ENCODE peak calls at places on chromosomes 7 and 10, in eight cellular contexts. O is T-helper 1 cell, U is EL, Y is heart left ventricle, T is left cardiac atrium, X is endothelial cell, P is colonic mucosa, A is glutamatergic neuron. D is an unnamed sample.

GRCh38 chr7:388461-388960 is 98.5 kb downstream of the FOXL3 start:
- DNase-seq in O (no peak), U (no peak), Y (no peak), T (peak; percentile 26), X (no peak), P (peak; percentile 13), A (no peak), D (no peak)

GRCh38 chr10:103649654-103650423 is 156.3 kb downstream of the NEURL1 start:
- DNase-seq in O (no peak), U (no peak), Y (no peak), T (no peak), X (no peak), P (no peak), A (no peak), D (no peak)

GRCh38 chr7:115441033-115441432 is 519.1 kb downstream of the MDFIC start:
- DNase-seq in O (no peak), U (no peak), Y (no peak), T (no peak), X (no peak), P (no peak), A (no peak), D (no peak)

GRCh38 chr7:14714161-14714728 is 188.3 kb downstream of the DGKB start:
- DNase-seq in O (no peak), U (no peak), Y (no peak), T (no peak), X (no peak), P (no peak), A (no peak), D (no peak)

GRCh38 chr10:14276200-14276599 is 54.5 kb downstream of the FRMD4A start:
- DNase-seq in O (no peak), U (no peak), Y (no peak), T (no peak), X (no peak), P (no peak), A (no peak), D (no peak)

GRCh38 chr10:70964281-70964680 is 75.9 kb upstream of the PCBD1 start:
- DNase-seq in O (no peak), U (no peak), Y (no peak), T (no peak), X (no peak), P (no peak), A (no peak), D (no peak)

GRCh38 chr7:107995184-107996071 is 7.5 kb downstream of the LAMB1 start:
- DNase-seq in O (no peak), U (peak; percentile 89), Y (peak; percentile 59), T (no peak), X (no peak), P (no peak), A (no peak), D (no peak)

GRCh38 chr7:132738254-132738653 is 162.0 kb upstream of the PLXNA4 start:
- DNase-seq in O (no peak), U (peak; percentile 88), Y (no peak), T (no peak), X (no peak), P (no peak), A (no peak), D (no peak)

GRCh38 chr10:48447356-48448215 is 141.1 kb downstream of the MAPK8 start:
- DNase-seq in O (no peak), U (no peak), Y (no peak), T (no peak), X (no peak), P (no peak), A (no peak), D (no peak)

GRCh38 chr7:132504851-132505250 is 71.4 kb downstream of the PLXNA4 start:
- DNase-seq in O (no peak), U (no peak), Y (no peak), T (no peak), X (no peak), P (no peak), A (no peak), D (no peak)

GRCh38 chr10:44242091-44242490 is 142.8 kb downstream of the CXCL12 start:
- DNase-seq in O (no peak), U (no peak), Y (no peak), T (no peak), X (no peak), P (no peak), A (no peak), D (no peak)

GRCh38 chr10:28058746-28059145 is 59.9 kb upstream of the ODAD2 start:
- DNase-seq in O (no peak), U (no peak), Y (no peak), T (no peak), X (no peak), P (no peak), A (no peak), D (no peak)

GRCh38 chr10:49324711-49325110 is 25.7 kb downstream of the C10orf71 start:
- DNase-seq in O (no peak), U (peak; percentile 19), Y (peak; percentile 17), T (no peak), X (peak; percentile 13), P (no peak), A (no peak), D (no peak)

GRCh38 chr7:21617916-21618390 is 75.1 kb downstream of the DNAH11 start:
- DNase-seq in O (no peak), U (peak; percentile 97), Y (peak; percentile 39), T (peak; percentile 76), X (no peak), P (peak; percentile 23), A (no peak), D (no peak)

GRCh38 chr7:131581241-131582157 is 25.1 kb upstream of the PODXL start:
- DNase-seq in O (no peak), U (no peak), Y (peak; percentile 86), T (peak; percentile 84), X (no peak), P (no peak), A (no peak), D (no peak)

GRCh38 chr7:3518546-3518945 is 217.5 kb downstream of the SDK1 start:
- DNase-seq in O (no peak), U (no peak), Y (no peak), T (no peak), X (no peak), P (no peak), A (no peak), D (no peak)

GRCh38 chr10:88525371-88526079 is 57.6 kb downstream of the RNLS start:
- DNase-seq in O (no peak), U (peak; percentile 73), Y (no peak), T (no peak), X (no peak), P (peak; percentile 77), A (no peak), D (no peak)

GRCh38 chr7:123727071-123727837 is 21.5 kb downstream of the WASL start:
- DNase-seq in O (no peak), U (peak; percentile 91), Y (no peak), T (no peak), X (no peak), P (no peak), A (no peak), D (no peak)

GRCh38 chr7:1355568-1356340 is 103.5 kb downstream of the MICALL2 start:
- DNase-seq in O (no peak), U (no peak), Y (no peak), T (no peak), X (no peak), P (peak; percentile 25), A (no peak), D (no peak)

GRCh38 chr10:23702977-23703414 is 264.1 kb downstream of the OTUD1 start:
- DNase-seq in O (no peak), U (peak; percentile 65), Y (peak; percentile 45), T (peak; percentile 40), X (peak; percentile 68), P (peak; percentile 46), A (peak; percentile 57), D (peak; percentile 24)

GRCh38 chr10:50620899-50621298 is 2.9 kb downstream of the SGMS1 start:
- DNase-seq in O (no peak), U (no peak), Y (no peak), T (no peak), X (no peak), P (no peak), A (no peak), D (no peak)

GRCh38 chr10:110969183-110969582 is 49.8 kb downstream of the SHOC2 start:
- DNase-seq in O (no peak), U (no peak), Y (no peak), T (no peak), X (no peak), P (no peak), A (no peak), D (no peak)

GRCh38 chr7:33494473-33494872 is 365.1 kb downstream of the BBS9 start:
- DNase-seq in O (no peak), U (no peak), Y (no peak), T (no peak), X (no peak), P (no peak), A (no peak), D (no peak)

GRCh38 chr7:150848561-150849115 is 3.7 kb upstream of the AOC1 start:
- DNase-seq in O (no peak), U (no peak), Y (no peak), T (no peak), X (no peak), P (no peak), A (no peak), D (no peak)

GRCh38 chr7:70618020-70618551 is 513.9 kb upstream of the GALNT17 start:
- DNase-seq in O (no peak), U (no peak), Y (no peak), T (no peak), X (no peak), P (no peak), A (peak; percentile 57), D (no peak)

GRCh38 chr10:60566027-60566575 is 176.4 kb upstream of the ANK3 start:
- DNase-seq in O (no peak), U (no peak), Y (no peak), T (no peak), X (no peak), P (no peak), A (no peak), D (no peak)

GRCh38 chr7:5699951-5700384 is 81.5 kb downstream of the RNF216 start:
- DNase-seq in O (peak; percentile 54), U (no peak), Y (no peak), T (no peak), X (no peak), P (no peak), A (no peak), D (peak; percentile 43)

GRCh38 chr10:11646450-11646849 is 35.0 kb upstream of the USP6NL start:
- DNase-seq in O (no peak), U (no peak), Y (no peak), T (no peak), X (no peak), P (no peak), A (no peak), D (no peak)

GRCh38 chr10:63494951-63495350 is 26.2 kb upstream of the REEP3 start:
- DNase-seq in O (no peak), U (peak; percentile 44), Y (no peak), T (no peak), X (no peak), P (no peak), A (no peak), D (no peak)

GRCh38 chr7:108253275-108254044 is 123.3 kb upstream of the LAMB4 start:
- DNase-seq in O (no peak), U (no peak), Y (no peak), T (no peak), X (no peak), P (no peak), A (no peak), D (no peak)

GRCh38 chr10:3773465-3774017 is 11.5 kb downstream of the KLF6 start:
- DNase-seq in O (no peak), U (no peak), Y (no peak), T (no peak), X (no peak), P (peak; percentile 11), A (no peak), D (no peak)

GRCh38 chr10:26474062-26474461 is 35.9 kb downstream of the APBB1IP start:
- DNase-seq in O (no peak), U (peak; percentile 68), Y (no peak), T (no peak), X (no peak), P (no peak), A (no peak), D (no peak)

GRCh38 chr10:78640981-78641646 is 427.7 kb upstream of the ZMIZ1 start:
- DNase-seq in O (no peak), U (no peak), Y (no peak), T (no peak), X (no peak), P (no peak), A (no peak), D (no peak)

GRCh38 chr7:122304996-122305421 is 459 bp upstream of the FEZF1 start:
- DNase-seq in O (no peak), U (no peak), Y (no peak), T (no peak), X (no peak), P (no peak), A (no peak), D (no peak)

D was measured in effector CD8-positive, alpha-beta T cell.